ENCODE peak calls at places on chromosomes 6 and 20, in nine cellular contexts. S is GM12865, E is gastrocnemius medialis, A is uterus, N is astrocyte of the spinal cord, D is cardiac muscle cell, Y is ascending aorta, F is tibial nerve, M is tibial artery. J is an unnamed sample.

GRCh38 chr20:40294747-40295146 is 394.3 kb downstream of the MAFB start:
- DNase-seq in Y (no peak), A (no peak), M (no peak), D (no peak), F (no peak), S (no peak), N (no peak), E (no peak), J (no peak)

GRCh38 chr20:8212286-8212685 is 80.2 kb downstream of the PLCB1 start:
- DNase-seq in Y (no peak), A (no peak), D (no peak), M (no peak), N (no peak), F (no peak), E (no peak), S (peak; percentile 37), J (no peak)

GRCh38 chr6:145815351-145815772 is 767 bp upstream of the FBXO30 start:
- DNase-seq in N (peak; percentile 36), M (peak; percentile 58), D (no peak), A (peak; percentile 26), E (no peak), S (peak; percentile 23), F (no peak), Y (no peak), J (peak; percentile 56)

GRCh38 chr20:19715986-19716385 is 42.1 kb upstream of the RIN2 start:
- DNase-seq in S (no peak), M (no peak), A (no peak), D (no peak), E (no peak), F (no peak), N (no peak), Y (no peak), J (no peak)

GRCh38 chr20:592506-592905 is 17.6 kb downstream of the TCF15 start:
- DNase-seq in Y (no peak), M (no peak), F (no peak), A (no peak), N (no peak), D (no peak), E (no peak), S (no peak), J (no peak)

GRCh38 chr6:17861361-17861760 is 126.1 kb downstream of the KIF13A start:
- DNase-seq in N (no peak), Y (no peak), F (no peak), D (no peak), S (no peak), M (no peak), A (no peak), E (no peak), J (no peak)

GRCh38 chr20:50286609-50287008 is 96.0 kb downstream of the CEBPB start:
- DNase-seq in F (peak; percentile 59), S (peak; percentile 77), D (no peak), E (no peak), M (peak; percentile 87), Y (no peak), N (peak; percentile 79), A (peak; percentile 94), J (no peak)

GRCh38 chr6:136647363-136647763 is 97.1 kb upstream of the MAP7 start:
- DNase-seq in N (peak; percentile 88), Y (peak; percentile 16), S (peak; percentile 60), M (no peak), D (no peak), A (no peak), F (no peak), E (no peak), J (no peak)

DNA sequence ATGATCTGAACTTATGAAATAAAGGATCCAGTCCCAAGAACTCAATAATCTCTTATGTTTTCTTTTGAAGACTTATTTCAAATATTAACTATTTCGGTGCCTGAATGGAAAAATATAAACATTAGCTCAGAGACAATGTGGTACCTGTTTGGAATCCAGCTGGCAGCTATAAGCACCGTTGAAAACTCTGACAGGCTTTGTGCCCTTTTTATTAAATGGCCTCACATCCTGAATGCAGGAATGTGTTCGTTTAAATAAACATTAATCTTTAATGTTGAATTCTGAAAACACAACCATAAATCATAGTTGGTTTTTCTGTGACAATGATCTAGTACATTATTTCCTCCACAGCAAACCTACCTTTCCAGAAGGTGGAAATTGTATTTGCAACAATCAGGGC is 4.4 kb upstream of the KIAA0319 start:
- DNase-seq in E (no peak), M (no peak), D (no peak), N (no peak), Y (no peak), S (no peak), A (no peak), F (no peak), J (no peak)
- TF ChIP-seq CTCF in E (no peak), M (no peak), D (no peak), N (no peak), Y (no peak), S (no peak), A (no peak), F (no peak), J (no peak)

GRCh38 chr20:24917797-24918578 is 31.1 kb upstream of the CST7 start:
- DNase-seq in E (no peak), D (peak; percentile 86), S (peak; percentile 74), A (peak; percentile 26), N (peak; percentile 65), M (peak; percentile 78), F (peak; percentile 55), Y (no peak), J (peak; percentile 81)
- TF ChIP-seq CTCF in E (peak; percentile 72), D (peak; percentile 88), S (peak; percentile 86), A (peak; percentile 72), N (peak; percentile 87), M (peak; percentile 85), F (peak; percentile 79), Y (peak; percentile 81), J (peak; percentile 94)

GRCh38 chr6:23754197-23754596 is 371.8 kb upstream of the NRSN1 start:
- DNase-seq in M (no peak), E (no peak), D (no peak), Y (no peak), N (no peak), F (no peak), A (no peak), S (no peak), J (no peak)
- TF ChIP-seq CTCF in M (no peak), E (no peak), D (no peak), Y (peak; percentile 32), N (peak; percentile 5), F (no peak), A (no peak), S (no peak), J (no peak)

DNA sequence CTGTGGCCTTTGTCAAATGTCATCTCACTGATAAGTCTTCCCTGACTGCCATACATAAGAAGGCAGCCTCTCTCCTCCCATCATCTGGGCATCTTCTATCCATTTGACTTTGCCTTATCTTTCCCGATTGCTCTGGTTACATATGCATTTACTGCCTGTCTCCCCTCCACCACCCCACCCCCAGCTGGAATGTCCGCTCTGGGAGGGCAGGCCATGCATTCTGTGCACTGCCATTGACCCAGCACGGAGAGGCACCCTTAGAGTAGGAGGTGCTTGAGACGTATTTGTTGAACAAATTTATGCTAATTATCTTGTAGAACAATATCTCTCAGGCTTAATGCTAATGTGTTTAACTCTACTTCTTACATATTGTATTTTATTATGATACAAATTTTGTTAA is 183.9 kb upstream of the HDAC2 start:
- DNase-seq in A (no peak), S (no peak), F (no peak), E (no peak), M (no peak), Y (no peak), N (no peak), D (no peak), J (no peak)
- TF ChIP-seq CTCF in A (no peak), S (no peak), F (no peak), E (no peak), M (no peak), Y (no peak), N (no peak), D (no peak), J (no peak)

DNA sequence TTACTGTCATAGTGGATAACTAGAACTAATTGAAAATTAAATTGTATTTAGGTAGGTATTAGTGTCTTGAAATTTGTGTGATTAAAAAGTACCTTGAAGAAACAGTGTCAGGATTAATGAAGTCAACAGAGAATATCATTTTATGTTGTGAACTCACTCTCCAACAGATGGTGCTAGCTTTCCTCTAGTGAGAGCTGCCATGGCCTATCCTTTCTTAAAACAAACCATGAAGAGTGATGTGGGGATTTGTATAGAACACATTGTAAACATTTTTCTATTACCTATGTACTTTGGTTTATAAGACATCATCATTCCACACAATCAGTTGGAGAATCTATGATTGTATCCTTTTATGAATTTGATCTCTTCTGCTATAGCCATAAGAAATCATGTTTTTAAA is 4.8 kb upstream of the SRSF12 start:
- DNase-seq in E (no peak), S (peak; percentile 54), D (peak; percentile 53), F (no peak), N (peak; percentile 44), M (no peak), A (no peak), Y (no peak), J (no peak)
- TF ChIP-seq CTCF in E (peak; percentile 54), S (peak; percentile 51), D (peak; percentile 59), F (no peak), N (peak; percentile 53), M (peak; percentile 61), A (peak; percentile 20), Y (peak; percentile 65), J (no peak)

GRCh38 chr20:34875657-34876160 is 703 bp upstream of the ACSS2 start:
- DNase-seq in F (no peak), N (no peak), S (no peak), A (no peak), M (no peak), D (no peak), Y (no peak), E (no peak), J (no peak)
- TF ChIP-seq CTCF in F (peak; percentile 13), N (peak; percentile 27), S (no peak), A (no peak), M (no peak), D (no peak), Y (peak; percentile 33), E (no peak), J (no peak)

DNA sequence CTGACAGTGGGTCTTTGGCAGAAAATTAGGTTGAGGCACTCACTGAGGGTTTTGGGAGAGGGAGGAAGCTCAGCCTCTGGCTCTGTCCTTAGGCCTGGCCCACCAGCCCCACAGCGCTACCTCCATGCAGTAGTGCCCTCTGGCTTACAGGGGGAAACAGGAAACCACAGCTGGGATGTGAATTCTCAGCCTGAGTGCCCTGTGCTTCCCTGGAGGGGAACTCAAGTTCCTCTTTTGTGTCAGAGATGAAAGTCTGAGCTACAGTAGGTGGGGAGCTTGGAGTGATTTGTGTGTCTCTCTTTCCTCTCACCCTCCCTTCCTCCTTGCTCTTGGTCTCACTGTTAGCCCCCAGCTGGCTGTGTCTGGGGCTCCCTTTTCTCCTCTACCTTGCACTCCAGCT is 48.2 kb upstream of the BLCAP start:
- DNase-seq in E (no peak), S (peak; percentile 44), A (no peak), F (no peak), N (no peak), M (no peak), Y (no peak), D (no peak), J (no peak)
- TF ChIP-seq CTCF in E (no peak), S (no peak), A (no peak), F (no peak), N (no peak), M (no peak), Y (no peak), D (no peak), J (no peak)

DNA sequence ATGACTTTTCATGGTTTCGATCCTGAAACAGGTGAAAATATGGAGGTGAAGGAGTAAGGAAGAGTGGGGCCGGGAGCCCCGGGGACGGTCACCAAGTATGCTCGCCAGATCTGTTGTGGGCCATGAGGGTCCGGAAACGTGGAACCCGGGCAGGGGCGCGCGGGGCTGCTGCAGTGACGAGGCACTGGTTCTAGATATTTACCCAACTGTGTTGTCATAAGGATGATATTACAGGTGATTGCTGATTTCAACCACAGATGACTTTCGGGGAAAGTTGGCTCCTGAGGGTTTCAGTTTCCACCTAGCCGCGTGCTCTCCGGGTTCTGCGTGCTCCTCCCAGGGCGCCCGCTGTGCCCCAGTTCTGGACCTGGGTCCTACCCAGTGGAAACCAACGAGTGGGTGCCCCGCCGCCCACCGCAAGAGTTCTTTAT is 12.2 kb downstream of the RAET1G start:
- DNase-seq in M (peak; percentile 41), E (no peak), A (no peak), S (no peak), Y (no peak), F (no peak), D (no peak), N (no peak), J (no peak)
- TF ChIP-seq CTCF in M (no peak), E (no peak), A (no peak), S (no peak), Y (no peak), F (no peak), D (no peak), N (no peak), J (no peak)